ENCODE peak calls at places on chromosomes 1 and 21, in eight cellular contexts. O is Panc1, J is pancreas, E is transverse colon, P is dorsolateral prefrontal cortex, T is ovary, D is upper lobe of right lung, N is cardiac muscle cell. Z is an unnamed sample. For H3K27me3, the result is how much of the 10 kb centered on the place peaks cover.

GRCh38 chr1:53413175-53414001 is 45.8 kb upstream of the DMRTB1 start:
- DNase-seq in O (peak), J (no peak), E (no peak), P (no peak), T (no peak), D (no peak), N (peak), Z (no peak)

GRCh38 chr21:36288651-36289243 is 31.2 kb upstream of the MORC3 start:
- DNase-seq in O (no peak), J (no peak), E (no peak), P (no peak), T (no peak), D (no peak), N (no peak), Z (peak)

GRCh38 chr21:15604424-15604823 is 125.4 kb upstream of the USP25 start:
- DNase-seq in O (no peak), J (no peak), E (no peak), P (no peak), T (no peak), D (no peak), N (peak), Z (no peak)

GRCh38 chr21:16084776-16085364 is 355.1 kb downstream of the USP25 start:
- DNase-seq in O (no peak), J (no peak), E (no peak), P (no peak), T (no peak), D (no peak), N (peak), Z (peak)

GRCh38 chr1:228281631-228282328 is 73.9 kb downstream of the OBSCN start:
- DNase-seq in O (no peak), J (peak), E (peak), P (no peak), T (peak), D (peak), N (no peak), Z (peak)

GRCh38 chr1:195763146-195763906 is 844.9 kb downstream of the KCNT2 start:
- DNase-seq in O (no peak), J (no peak), E (no peak), P (no peak), T (no peak), D (no peak), N (no peak), Z (peak)

GRCh38 chr21:44695641-44696040 is 1.3 kb upstream of the KRTAP10-12 start:
- DNase-seq in O (no peak), J (no peak), E (no peak), P (no peak), T (no peak), D (no peak), N (no peak), Z (no peak)

GRCh38 chr1:38558476-38559179 is 300.9 kb downstream of the RRAGC start:
- DNase-seq in O (no peak), J (no peak), E (no peak), P (no peak), T (no peak), D (peak), N (no peak), Z (no peak)

GRCh38 chr21:42227909-42228708 is 9.2 kb downstream of the ABCG1 start:
- DNase-seq in O (no peak), J (peak), E (peak), P (peak), T (peak), D (peak), N (peak), Z (peak)

GRCh38 chr1:112618721-112619517 is at the start of gene ST7L:
- DNase-seq in O (no peak), J (peak), E (peak), P (peak), T (peak), D (peak), N (peak), Z (peak)

GRCh38 chr21:33449650-33450049 is 30.1 kb downstream of the TMEM50B start:
- DNase-seq in O (no peak), J (no peak), E (no peak), P (no peak), T (no peak), D (no peak), N (peak), Z (no peak)

GRCh38 chr1:71047635-71048607 is at the start of gene PTGER3:
- DNase-seq in O (no peak), J (peak), E (peak), P (no peak), T (peak), D (peak), N (peak), Z (peak)

GRCh38 chr1:83641206-83641658 is 357.7 kb downstream of the TTLL7 start:
- DNase-seq in O (no peak), J (no peak), E (no peak), P (no peak), T (no peak), D (no peak), N (peak), Z (no peak)

GRCh38 chr21:44702111-44702972 is 5.4 kb downstream of the KRTAP10-12 start:
- DNase-seq in O (no peak), J (no peak), E (no peak), P (no peak), T (no peak), D (no peak), N (no peak), Z (no peak)

GRCh38 chr1:223670458-223671159 is 5.1 kb upstream of the CAPN8 start:
- DNase-seq in O (no peak), J (no peak), E (peak), P (no peak), T (no peak), D (no peak), N (peak), Z (no peak)

DNA sequence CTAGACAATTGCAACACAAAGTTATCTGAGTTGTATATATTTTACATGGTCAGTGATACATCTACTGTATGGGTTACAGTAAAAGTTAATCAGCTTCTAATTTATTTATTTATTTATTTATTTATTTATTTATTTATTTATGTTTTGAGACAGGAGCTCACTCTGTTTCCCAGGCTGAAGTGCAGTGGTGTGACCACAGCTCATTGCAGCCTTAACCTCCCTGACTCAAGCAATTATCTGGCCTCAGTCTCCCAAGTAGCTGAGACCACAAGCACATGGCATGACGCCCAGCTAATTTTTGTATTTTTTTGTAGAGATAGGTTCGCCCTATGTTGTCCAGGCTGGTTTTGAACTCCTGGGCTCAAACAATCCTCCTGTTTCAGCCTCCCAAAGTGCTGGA is 241.6 kb downstream of the PTPRC start:
- DNase-seq in O (no peak), J (no peak), E (no peak), P (no peak), T (no peak), D (no peak), N (peak), Z (no peak)
- H3K27ac ChIP-seq in O (no peak), J (no peak), E (no peak), P (no peak), T (no peak), D (no peak), N (no peak), Z (no peak)

GRCh38 chr1:22387888-22388564 is 63.6 kb upstream of the ZBTB40 start:
- DNase-seq in O (no peak), J (no peak), E (no peak), P (no peak), T (no peak), D (no peak), N (peak), Z (no peak)
- TF ChIP-seq CTCF in O (no peak), J (no peak), E (no peak), P (no peak), T (no peak), D (no peak), N (no peak), Z (no peak)

GRCh38 chr1:230536641-230537155 is 105.6 kb upstream of the COG2 start:
- DNase-seq in O (no peak), J (no peak), E (no peak), P (no peak), T (no peak), D (no peak), N (no peak), Z (no peak)
- H3K27me3 ChIP-seq in O (under half), J (under half), E (under half), P (under half), T (under half), D (under half), N (under half), Z (under half)

DNA sequence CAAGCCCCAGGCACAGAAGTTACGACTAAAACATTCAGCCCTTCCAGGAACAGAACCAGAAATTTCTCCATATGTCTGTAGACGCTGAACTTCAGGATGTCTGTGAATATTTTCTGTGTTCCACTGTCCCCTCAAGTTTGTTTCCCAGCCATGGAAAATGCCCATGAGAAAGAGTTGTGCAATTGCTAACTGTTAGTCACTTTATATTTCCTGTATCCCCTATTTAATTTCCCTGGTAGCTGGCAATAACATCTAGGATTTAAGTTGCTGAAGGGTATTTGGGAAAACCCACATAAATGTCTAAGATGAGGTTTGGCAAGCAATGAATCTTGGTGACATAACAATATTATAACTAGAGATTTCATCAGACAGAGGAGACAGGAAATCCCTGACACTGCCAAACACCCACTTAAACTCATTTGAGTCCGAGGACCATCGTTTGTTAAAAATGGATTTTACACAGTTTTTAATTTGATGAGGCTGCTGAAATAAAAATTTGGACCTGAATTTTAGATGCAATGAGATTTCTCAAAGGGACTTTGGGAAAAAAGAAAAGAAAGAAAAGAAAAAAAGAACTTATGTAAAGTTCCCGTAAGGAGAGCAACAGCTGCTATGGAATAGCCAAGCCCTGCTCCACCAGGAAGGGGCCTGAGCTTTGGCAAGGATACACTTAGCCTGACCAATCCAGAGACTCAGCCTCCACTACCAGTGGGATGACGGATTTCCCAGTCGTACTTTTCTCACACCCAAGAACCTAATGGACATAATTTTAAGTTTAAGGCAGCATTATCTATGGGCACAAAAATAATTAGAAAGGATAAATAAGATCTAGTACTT is 21.8 kb upstream of the ERRFI1 start:
- DNase-seq in O (no peak), J (no peak), E (no peak), P (no peak), T (no peak), D (no peak), N (peak), Z (no peak)
- H3K27ac ChIP-seq in O (peak), J (no peak), E (peak), P (no peak), T (no peak), D (peak), N (no peak), Z (peak)

GRCh38 chr1:88552226-88552625 is 131.8 kb upstream of the PKN2 start:
- DNase-seq in O (no peak), J (no peak), E (no peak), P (no peak), T (no peak), D (no peak), N (no peak), Z (no peak)

GRCh38 chr1:88544166-88544565 is 139.9 kb upstream of the PKN2 start:
- DNase-seq in O (no peak), J (no peak), E (no peak), P (no peak), T (no peak), D (no peak), N (no peak), Z (no peak)

DNA sequence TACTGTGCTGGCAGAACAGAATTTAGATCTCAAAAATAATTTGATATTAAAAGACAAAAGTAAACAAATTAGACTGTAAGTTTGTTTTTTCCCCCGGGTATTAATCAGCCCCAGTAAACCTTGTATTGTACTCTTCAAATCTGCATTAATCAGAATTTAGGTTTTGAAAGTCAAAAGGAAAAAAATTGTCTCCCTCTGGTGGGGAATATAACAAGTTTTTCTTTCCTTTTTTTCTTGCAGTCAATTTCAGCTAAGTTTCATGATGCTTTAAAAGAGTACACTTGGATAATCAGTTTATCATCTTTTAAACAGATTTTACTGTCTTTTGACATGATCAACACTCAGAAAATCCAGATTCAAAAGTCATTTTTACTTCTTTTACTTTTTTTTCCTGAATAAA is 134.5 kb upstream of the PKN2 start:
- DNase-seq in O (no peak), J (no peak), E (no peak), P (no peak), T (no peak), D (no peak), N (peak), Z (no peak)
- TF ChIP-seq CTCF in O (peak), J (no peak), E (peak), P (peak), T (no peak), D (peak), N (no peak), Z (peak)

GRCh38 chr1:5244631-5245285 is 590.3 kb downstream of the AJAP1 start:
- DNase-seq in O (no peak), J (no peak), E (no peak), P (no peak), T (no peak), D (no peak), N (no peak), Z (no peak)

GRCh38 chr1:5250336-5250735 is 595.9 kb downstream of the AJAP1 start:
- DNase-seq in O (no peak), J (no peak), E (no peak), P (no peak), T (no peak), D (no peak), N (no peak), Z (no peak)

GRCh38 chr1:5239911-5240310 is 585.5 kb downstream of the AJAP1 start:
- DNase-seq in O (no peak), J (no peak), E (no peak), P (no peak), T (no peak), D (no peak), N (no peak), Z (no peak)

GRCh38 chr1:5242850-5243249 is 588.4 kb downstream of the AJAP1 start:
- DNase-seq in O (no peak), J (no peak), E (no peak), P (no peak), T (no peak), D (no peak), N (no peak), Z (no peak)

DNA sequence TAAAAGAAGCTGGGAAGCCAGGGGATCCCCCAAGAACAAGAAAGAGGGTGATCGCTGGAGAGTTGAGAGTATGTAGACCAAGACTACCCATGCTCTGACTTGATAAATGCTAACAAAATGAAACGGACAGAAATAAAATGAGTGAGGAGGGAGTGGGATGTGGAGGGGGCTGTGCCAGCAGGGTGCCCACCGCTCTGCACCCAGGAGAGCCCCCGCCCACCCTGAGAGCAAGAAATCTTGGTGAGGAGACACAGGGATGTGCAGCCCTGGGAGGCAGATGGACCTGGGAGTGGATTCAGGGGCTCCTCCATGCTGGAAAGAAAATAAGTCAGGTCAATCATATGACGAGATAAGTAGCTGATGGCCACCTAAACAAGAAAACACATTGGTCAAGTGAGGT is 590.9 kb downstream of the AJAP1 start:
- DNase-seq in O (no peak), J (no peak), E (no peak), P (no peak), T (no peak), D (no peak), N (no peak), Z (no peak)
- H3K27me3 ChIP-seq in O (under half), J (under half), E (under half), P (under half), T (under half), D (under half), N (under half), Z (under half)

GRCh38 chr1:6557597-6557996 is 2.5 kb downstream of the TAS1R1 start:
- DNase-seq in O (no peak), J (no peak), E (no peak), P (no peak), T (no peak), D (no peak), N (no peak), Z (no peak)

GRCh38 chr1:6560267-6560666 is 5.2 kb downstream of the TAS1R1 start:
- DNase-seq in O (no peak), J (no peak), E (no peak), P (no peak), T (no peak), D (no peak), N (no peak), Z (no peak)

GRCh38 chr1:6554031-6554906 is at the start of gene NOL9:
- DNase-seq in O (peak), J (peak), E (peak), P (peak), T (peak), D (peak), N (peak), Z (peak)

DNA sequence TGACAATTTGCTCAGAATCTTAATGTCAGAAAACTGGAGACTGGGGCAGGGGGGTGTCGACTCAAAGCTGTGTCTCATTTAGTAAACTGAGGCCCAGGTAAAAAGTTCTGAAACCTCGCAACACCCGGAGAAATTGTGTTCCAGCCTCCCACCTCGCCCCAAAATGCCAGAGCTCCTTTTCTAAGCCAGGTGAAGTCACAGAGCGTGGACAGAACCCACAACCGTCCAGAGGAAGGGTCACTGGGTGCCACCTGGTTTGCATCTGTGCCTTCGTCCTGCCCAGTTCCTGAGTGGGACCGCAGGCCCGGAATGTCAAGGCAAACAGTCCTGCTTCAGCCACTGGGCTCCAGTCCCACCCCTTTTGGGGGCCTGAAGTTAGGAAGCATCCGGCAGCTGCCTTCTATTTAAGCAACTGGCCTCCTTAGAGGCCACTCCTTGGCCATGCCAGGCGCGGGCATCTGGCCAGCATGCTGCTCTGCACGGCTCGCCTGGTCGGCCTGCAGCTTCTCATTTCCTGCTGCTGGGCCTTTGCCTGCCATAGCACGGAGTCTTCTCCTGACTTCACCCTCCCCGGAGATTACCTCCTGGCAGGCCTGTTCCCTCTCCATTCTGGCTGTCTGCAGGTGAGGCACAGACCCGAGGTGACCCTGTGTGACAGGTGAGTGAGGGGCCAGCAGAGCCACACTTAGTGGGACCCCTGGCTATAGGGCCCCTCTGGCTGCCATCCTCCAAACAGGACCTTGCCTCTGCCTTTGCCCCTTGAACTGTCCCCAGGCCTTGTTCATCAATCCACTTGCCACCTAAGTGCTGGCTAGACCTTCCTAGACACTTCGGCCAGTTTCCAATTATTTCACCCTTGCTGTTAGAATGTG is at the start of gene TAS1R1:
- DNase-seq in O (no peak), J (peak), E (peak), P (peak), T (peak), D (peak), N (no peak), Z (peak)
- H3K27ac ChIP-seq in O (peak), J (peak), E (peak), P (peak), T (peak), D (peak), N (peak), Z (peak)

GRCh38 chr1:201126832-201127754 is at the start of gene ASCL5:
- DNase-seq in O (no peak), J (peak), E (peak), P (no peak), T (no peak), D (peak), N (no peak), Z (no peak)
- TF ChIP-seq CTCF in O (no peak), J (no peak), E (no peak), P (no peak), T (no peak), D (no peak), N (no peak), Z (no peak)

GRCh38 chr1:94258873-94259331 is 21.5 kb upstream of the ARHGAP29 start:
- DNase-seq in O (no peak), J (no peak), E (peak), P (no peak), T (no peak), D (no peak), N (peak), Z (peak)

GRCh38 chr1:94259635-94260289 is 22.4 kb upstream of the ARHGAP29 start:
- DNase-seq in O (no peak), J (no peak), E (no peak), P (no peak), T (no peak), D (no peak), N (peak), Z (no peak)

GRCh38 chr1:94255476-94255875 is 18.1 kb upstream of the ARHGAP29 start:
- DNase-seq in O (no peak), J (no peak), E (no peak), P (no peak), T (no peak), D (no peak), N (no peak), Z (no peak)

GRCh38 chr1:94254073-94254810 is 16.9 kb upstream of the ARHGAP29 start:
- DNase-seq in O (no peak), J (no peak), E (no peak), P (no peak), T (no peak), D (no peak), N (peak), Z (no peak)

GRCh38 chr1:94257451-94257850 is 20.1 kb upstream of the ARHGAP29 start:
- DNase-seq in O (no peak), J (no peak), E (no peak), P (no peak), T (no peak), D (no peak), N (no peak), Z (no peak)
- H3K27me3 ChIP-seq in O (under half), J (under half), E (under half), P (under half), T (under half), D (under half), N (half or more), Z (under half)

DNA sequence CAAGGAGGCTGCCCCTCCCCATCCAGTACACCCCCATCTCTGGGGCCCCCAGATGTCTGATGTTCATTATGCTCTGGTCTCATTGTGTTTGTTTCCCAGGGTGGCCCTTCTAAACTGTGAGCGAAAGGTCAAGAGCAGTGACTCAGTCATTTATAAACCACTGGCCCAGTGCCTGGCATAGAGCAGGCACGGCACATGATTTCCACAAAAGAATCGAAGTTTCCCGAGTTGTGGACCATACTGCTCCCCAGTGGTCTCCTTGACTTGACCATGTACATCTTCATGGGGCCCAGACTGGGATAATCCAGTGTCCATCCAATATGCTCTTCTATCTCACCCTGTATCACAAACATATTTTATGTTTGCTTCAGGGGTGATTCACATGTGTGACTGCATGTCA is 153.3 kb downstream of the NR5A2 start:
- DNase-seq in O (peak), J (no peak), E (no peak), P (no peak), T (no peak), D (no peak), N (peak), Z (no peak)
- H3K27ac ChIP-seq in O (no peak), J (peak), E (no peak), P (no peak), T (no peak), D (no peak), N (no peak), Z (no peak)